ENCODE peak calls at places on chromosome 1, in ten cellular contexts. F, B, L, Y, V, W, A, K, R and G are unnamed samples.

GRCh38 chr1:86507935-86508582 is 38.8 kb upstream of the CLCA4 start:
- DNase-seq in F (no peak), B (no peak), L (peak), Y (peak), V (no peak), W (peak), A (no peak), K (no peak), R (no peak), G (no peak)

GRCh38 chr1:226495716-226496115 is 52.8 kb upstream of the STUM start:
- DNase-seq in F (no peak), B (no peak), L (no peak), Y (no peak), V (peak), W (no peak), A (no peak), K (no peak), R (no peak), G (no peak)

GRCh38 chr1:24779689-24780464 is 34.6 kb downstream of the CLIC4 start:
- DNase-seq in F (no peak), B (no peak), L (no peak), Y (no peak), V (no peak), W (peak), A (no peak), K (no peak), R (no peak), G (no peak)

GRCh38 chr1:204390731-204391466 is 20.7 kb downstream of the PPP1R15B start:
- DNase-seq in F (no peak), B (no peak), L (no peak), Y (no peak), V (no peak), W (peak), A (no peak), K (no peak), R (no peak), G (no peak)

GRCh38 chr1:234427950-234428646 is 50.9 kb downstream of the TARBP1 start:
- DNase-seq in F (no peak), B (no peak), L (peak), Y (no peak), V (no peak), W (no peak), A (no peak), K (no peak), R (no peak), G (no peak)

GRCh38 chr1:85258536-85259117 is 835 bp downstream of the C1orf52 start:
- DNase-seq in F (no peak), B (no peak), L (no peak), Y (no peak), V (no peak), W (peak), A (no peak), K (no peak), R (no peak), G (no peak)

GRCh38 chr1:41726899-41727748 is 191.6 kb downstream of the HIVEP3 start:
- DNase-seq in F (peak), B (no peak), L (no peak), Y (peak), V (peak), W (no peak), A (peak), K (no peak), R (no peak), G (peak)

GRCh38 chr1:74937176-74937575 is 197.0 kb upstream of the LHX8 start:
- DNase-seq in F (no peak), B (no peak), L (no peak), Y (no peak), V (no peak), W (no peak), A (no peak), K (no peak), R (no peak), G (no peak)

GRCh38 chr1:185215911-185216310 is 58.9 kb downstream of the SWT1 start:
- DNase-seq in F (no peak), B (no peak), L (no peak), Y (no peak), V (no peak), W (no peak), A (no peak), K (no peak), R (no peak), G (no peak)

GRCh38 chr1:153539395-153540093 is 1.2 kb downstream of the S100A5 start:
- DNase-seq in F (no peak), B (no peak), L (no peak), Y (no peak), V (no peak), W (no peak), A (no peak), K (no peak), R (no peak), G (no peak)

GRCh38 chr1:77706321-77706720 is 23.9 kb upstream of the ZZZ3 start:
- DNase-seq in F (no peak), B (no peak), L (no peak), Y (no peak), V (no peak), W (no peak), A (no peak), K (no peak), R (no peak), G (no peak)

GRCh38 chr1:234875953-234876814 is 252.5 kb downstream of the TOMM20 start:
- DNase-seq in F (peak), B (no peak), L (no peak), Y (no peak), V (no peak), W (peak), A (no peak), K (no peak), R (no peak), G (peak)

GRCh38 chr1:156866679-156867015 is 6.0 kb downstream of the NTRK1 start:
- DNase-seq in F (no peak), B (no peak), L (no peak), Y (no peak), V (no peak), W (no peak), A (no peak), K (no peak), R (no peak), G (no peak)

GRCh38 chr1:45037456-45037855 is 25.4 kb downstream of the UROD start:
- DNase-seq in F (no peak), B (no peak), L (no peak), Y (no peak), V (no peak), W (peak), A (no peak), K (no peak), R (no peak), G (no peak)

GRCh38 chr1:41533731-41534080 is 49.2 kb upstream of the EDN2 start:
- DNase-seq in F (no peak), B (no peak), L (no peak), Y (no peak), V (peak), W (no peak), A (peak), K (no peak), R (no peak), G (no peak)

GRCh38 chr1:67250051-67250653 is 57.5 kb upstream of the IL12RB2 start:
- DNase-seq in F (no peak), B (no peak), L (no peak), Y (no peak), V (no peak), W (no peak), A (no peak), K (no peak), R (no peak), G (no peak)

GRCh38 chr1:30966690-30967369 is 58.3 kb upstream of the SDC3 start:
- DNase-seq in F (no peak), B (no peak), L (no peak), Y (peak), V (no peak), W (peak), A (no peak), K (no peak), R (no peak), G (no peak)

GRCh38 chr1:162629651-162630050 is 2.6 kb upstream of the DDR2 start:
- DNase-seq in F (no peak), B (no peak), L (no peak), Y (no peak), V (no peak), W (peak), A (no peak), K (peak), R (no peak), G (no peak)

DNA sequence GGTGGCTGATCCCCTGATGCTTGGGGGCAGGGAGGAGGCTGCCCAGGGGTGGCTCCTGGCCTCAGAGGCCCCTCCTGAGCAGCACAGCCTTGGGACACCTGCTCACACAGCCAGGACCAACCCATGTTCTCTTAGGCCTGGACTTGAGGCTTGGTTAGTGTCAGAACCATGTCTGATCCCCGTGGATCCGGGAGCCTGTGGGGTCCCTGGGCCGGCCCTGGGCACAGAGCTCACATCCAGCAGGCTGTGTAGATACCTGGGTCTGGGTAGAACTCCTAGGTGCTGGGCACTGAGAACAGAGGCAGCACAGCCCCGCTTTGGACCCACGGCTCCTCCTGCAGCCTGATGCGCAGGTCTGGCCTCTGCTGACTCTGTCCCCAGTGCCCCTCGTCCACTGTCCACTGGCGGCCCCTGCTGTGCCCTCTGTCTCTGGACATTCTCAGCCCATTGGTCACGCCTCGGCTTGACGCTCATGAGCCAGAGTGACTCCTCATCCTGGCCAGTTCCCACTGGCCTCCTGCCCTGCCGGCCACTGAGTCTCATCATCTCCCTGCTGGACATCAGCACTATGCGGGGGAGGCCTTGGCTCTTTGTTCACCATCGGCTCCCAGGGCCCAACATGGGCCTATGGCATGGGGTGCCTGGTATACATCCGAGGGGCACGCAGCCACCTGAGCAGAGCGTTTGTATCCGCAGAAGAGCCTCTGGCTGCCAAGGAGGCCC is 70.2 kb downstream of the TRIM11 start:
- DNase-seq in F (no peak), B (no peak), L (no peak), Y (peak), V (peak), W (no peak), A (peak), K (no peak), R (no peak), G (peak)
- TF ChIP-seq CTCF in F (no peak), B (no peak), L (no peak), Y (no peak), V (no peak), W (no peak), A (no peak), K (no peak), R (no peak), G (no peak)

GRCh38 chr1:154639876-154640275 is 31.9 kb upstream of the ADAR start:
- DNase-seq in F (no peak), B (no peak), L (no peak), Y (no peak), V (no peak), W (no peak), A (no peak), K (no peak), R (no peak), G (no peak)

GRCh38 chr1:154629160-154630073 is 21.4 kb upstream of the ADAR start:
- DNase-seq in F (no peak), B (no peak), L (no peak), Y (no peak), V (no peak), W (peak), A (no peak), K (no peak), R (no peak), G (no peak)

DNA sequence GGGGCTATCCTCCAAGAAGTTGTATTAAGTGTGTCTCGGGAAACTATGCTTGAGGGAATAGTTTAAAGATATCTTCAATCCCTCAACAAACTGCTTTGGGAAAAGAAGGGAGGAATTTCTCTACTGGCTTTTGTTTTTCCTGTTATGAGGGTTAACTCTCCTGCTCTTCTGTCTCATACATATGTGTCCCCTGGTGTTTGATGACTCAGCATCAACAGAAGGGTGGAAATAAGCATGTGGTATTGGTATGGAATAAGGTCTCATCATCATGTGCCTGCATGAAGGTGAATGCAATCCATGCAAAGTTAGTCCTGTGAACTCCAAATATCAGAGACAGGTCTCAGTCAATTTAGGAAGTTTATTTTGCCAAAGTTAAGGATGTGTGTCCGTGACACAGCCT is 27.2 kb upstream of the ADAR start:
- DNase-seq in F (no peak), B (no peak), L (no peak), Y (no peak), V (no peak), W (no peak), A (no peak), K (no peak), R (no peak), G (no peak)
- TF ChIP-seq CTCF in F (no peak), B (no peak), L (no peak), Y (no peak), V (no peak), W (no peak), A (no peak), K (no peak), R (no peak), G (no peak)

GRCh38 chr1:183580281-183580682 is 10.0 kb downstream of the NCF2 start:
- DNase-seq in F (no peak), B (no peak), L (peak), Y (no peak), V (peak), W (peak), A (no peak), K (no peak), R (no peak), G (peak)
- TF ChIP-seq CTCF in F (no peak), B (peak), L (no peak), Y (no peak), V (no peak), W (peak), A (no peak), K (peak), R (peak), G (no peak)

GRCh38 chr1:154936416-154937050 is at the start of gene PMVK:
- DNase-seq in F (peak), B (peak), L (peak), Y (peak), V (peak), W (peak), A (peak), K (peak), R (peak), G (peak)
- TF ChIP-seq CTCF in F (peak), B (peak), L (no peak), Y (no peak), V (no peak), W (peak), A (no peak), K (peak), R (peak), G (no peak)

DNA sequence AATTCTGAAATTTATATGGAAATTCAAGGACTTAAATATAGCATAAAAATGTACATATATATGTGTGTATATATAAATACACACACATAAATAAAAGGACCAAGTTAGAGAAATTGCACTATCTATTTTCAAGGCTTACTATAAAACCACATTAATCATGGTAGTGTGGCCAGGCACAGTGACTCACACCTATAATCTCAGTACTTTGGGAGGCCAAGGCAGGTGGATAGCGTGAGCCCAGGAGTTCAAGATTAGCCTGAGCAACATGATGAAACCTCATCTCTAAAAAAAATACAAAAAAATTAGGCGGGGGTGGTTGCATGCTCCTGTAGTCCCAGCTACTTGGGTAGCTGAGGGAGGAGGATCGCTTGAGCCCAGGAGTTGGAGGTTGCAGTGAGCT is 171.4 kb upstream of the GORAB start:
- DNase-seq in F (no peak), B (no peak), L (no peak), Y (no peak), V (no peak), W (no peak), A (no peak), K (no peak), R (no peak), G (no peak)
- TF ChIP-seq CTCF in F (no peak), B (no peak), L (no peak), Y (no peak), V (no peak), W (no peak), A (no peak), K (no peak), R (no peak), G (no peak)

DNA sequence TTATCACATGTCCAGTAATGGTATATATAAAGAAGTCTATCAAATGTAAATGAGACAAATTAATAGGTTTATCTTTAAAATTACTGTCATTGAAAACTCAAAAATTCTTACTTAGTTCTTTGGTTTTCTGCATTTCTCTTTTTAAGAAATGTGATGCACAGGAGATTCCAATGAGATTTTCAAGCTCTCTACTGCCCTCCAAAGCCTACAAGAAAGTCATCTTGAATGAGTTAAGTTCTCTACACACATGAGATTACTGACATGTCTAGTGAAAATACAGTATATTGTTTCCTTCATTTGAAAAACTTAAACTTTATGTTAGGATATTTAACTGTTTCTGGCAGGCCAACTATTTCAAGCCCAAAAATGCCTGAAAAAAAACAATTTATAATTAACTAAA is 68.8 kb downstream of the ITGB3BP start:
- DNase-seq in F (no peak), B (no peak), L (no peak), Y (no peak), V (no peak), W (peak), A (no peak), K (no peak), R (no peak), G (no peak)
- TF ChIP-seq CTCF in F (no peak), B (peak), L (no peak), Y (no peak), V (no peak), W (peak), A (no peak), K (peak), R (peak), G (no peak)

GRCh38 chr1:48978413-48978812 is 201.7 kb upstream of the BEND5 start:
- DNase-seq in F (no peak), B (no peak), L (peak), Y (no peak), V (no peak), W (no peak), A (no peak), K (no peak), R (no peak), G (no peak)
- TF ChIP-seq CTCF in F (no peak), B (no peak), L (no peak), Y (no peak), V (no peak), W (no peak), A (no peak), K (no peak), R (no peak), G (no peak)